ENCODE peak calls at places on chromosomes 4 and X, in four cellular contexts. Z is GM12878, I is HL-60, Y is K562. O is an unnamed sample.
A peak's percentile ranks its signal among the peaks of the same experiment; 100 is the strongest.

GRCh38 chr4:37981425-37981824 is 21.2 kb downstream of the PTTG2 start:
- DNase-seq in Z (no peak), I (no peak), Y (no peak), O (no peak)

GRCh38 chr4:16027114-16027513 is 56.7 kb downstream of the PROM1 start:
- DNase-seq in Z (no peak), I (no peak), Y (no peak), O (no peak)

GRCh38 chr4:109321232-109321631 is 18.8 kb upstream of the COL25A1 start:
- DNase-seq in Z (peak; percentile 17), I (peak; percentile 7), Y (no peak), O (no peak)

GRCh38 chrX:33307954-33308353 is 96.6 kb upstream of the DMD start:
- DNase-seq in Z (no peak), I (no peak), Y (no peak), O (no peak)

GRCh38 chr4:186699298-186699697 is 24.4 kb downstream of the FAT1 start:
- DNase-seq in Z (no peak), I (no peak), Y (no peak), O (no peak)

GRCh38 chrX:3522016-3522690 is 175.7 kb upstream of the MXRA5 start:
- DNase-seq in Z (no peak), I (no peak), Y (no peak), O (no peak)

GRCh38 chr4:159540038-159540437 is 437.2 kb downstream of the RAPGEF2 start:
- DNase-seq in Z (no peak), I (no peak), Y (no peak), O (no peak)

GRCh38 chr4:125187621-125188176 is 127.1 kb upstream of the FAT4 start:
- DNase-seq in Z (no peak), I (no peak), Y (no peak), O (no peak)

GRCh38 chr4:1600211-1600780 is 83.8 kb downstream of the FAM53A start:
- DNase-seq in Z (no peak), I (no peak), Y (no peak), O (no peak)

GRCh38 chrX:110852180-110852579 is 56.6 kb upstream of the CHRDL1 start:
- DNase-seq in Z (no peak), I (no peak), Y (peak; percentile 15), O (no peak)

GRCh38 chr4:2799444-2799911 is 6.6 kb downstream of the SH3BP2 start:
- DNase-seq in Z (no peak), I (peak; percentile 90), Y (no peak), O (no peak)

GRCh38 chrX:77894921-77895886 is at the start of gene MAGT1:
- DNase-seq in Z (peak; percentile 90), I (peak; percentile 95), Y (peak; percentile 96), O (peak; percentile 36)

GRCh38 chr4:53479731-53480525 is 102.5 kb downstream of the FIP1L1 start:
- DNase-seq in Z (no peak), I (no peak), Y (no peak), O (no peak)

GRCh38 chr4:118826723-118827444 is 9.0 kb downstream of the SEC24D start:
- DNase-seq in Z (no peak), I (no peak), Y (peak; percentile 34), O (no peak)

GRCh38 chr4:184282895-184283654 is 65.4 kb upstream of the ENPP6 start:
- DNase-seq in Z (peak; percentile 97), I (peak; percentile 0), Y (no peak), O (no peak)

GRCh38 chrX:104284407-104285000 is 29.8 kb upstream of the ESX1 start:
- DNase-seq in Z (no peak), I (no peak), Y (no peak), O (no peak)

GRCh38 chr4:142475663-142476062 is 370.4 kb downstream of the INPP4B start:
- DNase-seq in Z (no peak), I (no peak), Y (no peak), O (no peak)

GRCh38 chr4:48332661-48333060 is 8.7 kb upstream of the SLAIN2 start:
- DNase-seq in Z (no peak), I (no peak), Y (no peak), O (no peak)

GRCh38 chr4:48779095-48779997 is 733 bp downstream of the FRYL start:
- DNase-seq in Z (no peak), I (peak; percentile 64), Y (peak; percentile 75), O (peak; percentile 48)

GRCh38 chr4:28744066-28744465 is 1883.4 kb downstream of the STIM2 start:
- DNase-seq in Z (no peak), I (no peak), Y (no peak), O (no peak)

GRCh38 chr4:69831646-69832325 is 28.2 kb downstream of the SULT1E1 start:
- DNase-seq in Z (peak; percentile 59), I (peak; percentile 93), Y (no peak), O (peak; percentile 1)

GRCh38 chr4:69831270-69831627 is 28.7 kb downstream of the SULT1E1 start:
- DNase-seq in Z (no peak), I (no peak), Y (no peak), O (no peak)

GRCh38 chr4:69832326-69833030 is 27.5 kb downstream of the SULT1E1 start:
- DNase-seq in Z (no peak), I (peak; percentile 31), Y (no peak), O (no peak)

GRCh38 chr4:69829678-69830077 is 30.3 kb downstream of the SULT1E1 start:
- DNase-seq in Z (no peak), I (no peak), Y (no peak), O (no peak)

GRCh38 chr4:69830529-69831269 is 29.2 kb downstream of the SULT1E1 start:
- DNase-seq in Z (no peak), I (peak; percentile 57), Y (no peak), O (no peak)
- TF ChIP-seq SPI1 in Z (no peak), I (no peak), Y (no peak), O (no peak)

GRCh38 chr4:153014460-153014859 is 78.3 kb downstream of the FHDC1 start:
- DNase-seq in Z (no peak), I (no peak), Y (no peak), O (no peak)
- TF ChIP-seq SPI1 in Z (no peak), I (no peak), Y (no peak), O (no peak)

GRCh38 chr4:82983450-82983849 is 27.2 kb downstream of the LIN54 start:
- DNase-seq in Z (no peak), I (no peak), Y (no peak), O (no peak)

GRCh38 chr4:82984459-82984858 is 26.2 kb downstream of the LIN54 start:
- DNase-seq in Z (no peak), I (no peak), Y (peak; percentile 49), O (no peak)

GRCh38 chr4:82989567-82990429 is 20.8 kb downstream of the LIN54 start:
- DNase-seq in Z (peak; percentile 41), I (peak; percentile 3), Y (no peak), O (no peak)

GRCh38 chr4:82988323-82988832 is 22.2 kb downstream of the LIN54 start:
- DNase-seq in Z (no peak), I (no peak), Y (no peak), O (no peak)
- TF ChIP-seq SPI1 in Z (no peak), I (no peak), Y (no peak), O (no peak)

DNA sequence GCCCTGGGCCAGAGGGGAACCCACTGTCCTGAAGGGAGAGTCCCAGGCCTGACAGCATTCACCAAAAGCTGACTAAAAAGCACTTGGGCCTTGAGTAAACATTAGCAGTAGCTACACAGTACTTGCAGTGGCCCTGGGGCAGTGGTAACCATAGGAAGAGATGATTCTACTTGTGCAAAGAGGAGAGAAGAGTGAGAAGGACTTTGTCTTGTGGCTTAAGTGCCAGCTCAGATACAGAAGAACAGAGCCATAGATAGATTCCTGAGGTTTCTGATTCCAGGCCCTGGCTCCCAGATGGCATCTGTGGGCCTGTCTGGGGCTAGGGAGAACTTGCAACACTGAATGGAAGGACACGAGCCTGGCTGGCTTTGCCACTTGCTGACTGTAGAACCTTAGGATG is 100.5 kb downstream of the PTCHD1 start:
- DNase-seq in Z (no peak), I (no peak), Y (no peak), O (no peak)
- TF ChIP-seq SPI1 in Z (no peak), I (no peak), Y (no peak), O (no peak)

GRCh38 chrX:49995021-49995731 is 72.8 kb downstream of the CLCN5 start:
- DNase-seq in Z (no peak), I (no peak), Y (peak; percentile 4), O (no peak)
- TF ChIP-seq SPI1 in Z (no peak), I (no peak), Y (no peak), O (no peak)

GRCh38 chrX:125203737-125204578 is 115.7 kb upstream of the TEX13C start:
- DNase-seq in Z (no peak), I (peak; percentile 18), Y (peak; percentile 15), O (no peak)
- TF ChIP-seq SPI1 in Z (no peak), I (no peak), Y (no peak), O (no peak)

DNA sequence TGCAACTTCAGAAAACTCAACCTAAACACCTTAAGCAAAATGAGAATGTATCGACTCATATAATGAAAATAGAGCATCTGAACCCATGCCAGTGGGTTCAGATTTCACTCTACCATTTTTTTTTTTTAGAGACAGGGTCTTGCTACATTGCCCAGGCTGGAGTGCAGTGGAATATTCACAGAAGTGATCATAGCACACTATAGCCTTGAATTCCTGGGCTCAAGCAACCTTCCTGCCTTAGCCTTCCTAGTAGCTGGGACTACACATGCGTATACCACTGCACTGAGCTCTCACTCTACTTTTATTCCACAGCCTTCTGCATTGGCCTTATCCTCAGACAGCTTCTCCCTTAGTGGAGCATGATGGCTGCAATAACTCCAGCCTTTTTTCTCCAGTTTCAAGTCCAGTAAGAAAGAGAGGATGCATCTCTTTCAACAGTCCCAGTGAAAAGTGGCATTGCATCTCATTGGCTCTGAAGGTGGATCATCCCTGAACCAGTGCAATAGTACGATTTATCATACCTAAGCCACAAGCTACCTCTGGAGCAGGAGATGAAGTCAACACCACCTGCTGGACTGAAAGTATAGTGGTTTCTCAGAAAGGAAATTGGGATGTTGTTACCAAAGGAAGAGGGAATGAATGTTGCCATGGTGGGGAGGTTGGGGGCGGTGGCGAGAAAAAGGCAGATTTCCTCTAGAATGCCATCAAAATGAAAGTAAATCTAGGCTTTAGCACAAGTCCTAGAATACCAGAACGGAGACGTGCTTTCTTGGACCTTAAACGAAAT is 2.0 kb upstream of the SOD3 start:
- DNase-seq in Z (no peak), I (no peak), Y (peak; percentile 11), O (no peak)
- TF ChIP-seq SPI1 in Z (no peak), I (no peak), Y (no peak), O (no peak)

DNA sequence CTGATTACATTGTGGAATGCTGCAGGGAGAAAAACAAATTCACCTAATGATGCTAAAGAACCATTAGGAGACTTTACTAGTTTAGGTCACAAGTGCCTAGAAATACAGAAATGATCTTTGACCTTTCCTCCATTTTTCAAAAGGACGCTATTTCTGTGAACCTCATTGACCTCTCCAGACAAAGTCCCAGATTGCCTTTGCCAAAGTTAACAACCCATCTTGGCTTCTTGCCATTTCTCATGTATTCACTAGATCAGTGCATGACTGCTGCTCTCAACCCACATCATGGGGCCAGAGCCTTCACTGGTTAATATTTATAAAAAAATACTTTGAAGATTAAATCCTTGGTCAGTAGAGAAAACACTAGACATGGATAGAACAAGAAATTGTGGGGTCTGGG is 19.9 kb upstream of the AR start:
- DNase-seq in Z (no peak), I (no peak), Y (no peak), O (no peak)
- TF ChIP-seq SPI1 in Z (no peak), I (no peak), Y (no peak), O (no peak)

GRCh38 chr4:147360301-147360700 is 120.6 kb upstream of the EDNRA start:
- DNase-seq in Z (no peak), I (no peak), Y (no peak), O (no peak)
- TF ChIP-seq SPI1 in Z (no peak), I (no peak), Y (no peak), O (no peak)